ENCODE peak calls at places on chromosome 19, in eight cellular contexts. M is NCI-H1436; P is neuronal stem cell; U is GM12891; I is right cardiac atrium; L is stimulated activated CD4-positive, alpha-beta T cell treated with anti-CD3 and anti-CD28 coated beads, Interleukin-2, amount 100 ng/mL, for 48 hours; H is NCI-H460; E is fibroblast of lung. D is an unnamed sample.

GRCh38 chr19:35940078-35940775 is 4.1 kb downstream of the LRFN3 start:
- DNase-seq in M (no peak), P (no peak), U (no peak), I (no peak), L (no peak), H (no peak), E (no peak), D (no peak)

GRCh38 chr19:16327501-16327900 is 2.9 kb downstream of the KLF2 start:
- DNase-seq in M (no peak), P (no peak), U (no peak), I (no peak), L (no peak), H (no peak), E (no peak), D (no peak)

GRCh38 chr19:23345838-23346237 is 49.4 kb downstream of the ZNF91 start:
- DNase-seq in M (no peak), P (no peak), U (no peak), I (no peak), L (no peak), H (no peak), E (no peak), D (no peak)

GRCh38 chr19:55322495-55322894 is 2.6 kb downstream of the TMEM150B start:
- DNase-seq in M (no peak), P (no peak), U (no peak), I (no peak), L (no peak), H (no peak), E (no peak), D (no peak)

GRCh38 chr19:12801466-12802266 is at the start of the genes PRDX2 and THSD8:
- DNase-seq in M (peak), P (peak), U (peak), I (peak), L (peak), H (no peak), E (peak), D (no peak)

GRCh38 chr19:53365899-53366493 is 491 bp downstream of the ZNF525 start:
- DNase-seq in M (peak), P (no peak), U (no peak), I (peak), L (peak), H (no peak), E (no peak), D (no peak)

GRCh38 chr19:13782537-13782936 is 8.3 kb downstream of the C19orf53 start:
- DNase-seq in M (no peak), P (no peak), U (no peak), I (no peak), L (no peak), H (no peak), E (peak), D (no peak)

GRCh38 chr19:13689050-13689449 is 75.3 kb upstream of the MRI1 start:
- DNase-seq in M (peak), P (peak), U (no peak), I (no peak), L (no peak), H (no peak), E (peak), D (peak)

GRCh38 chr19:45049073-45049736 is 10.4 kb downstream of the CLASRP start:
- DNase-seq in M (no peak), P (no peak), U (no peak), I (no peak), L (no peak), H (no peak), E (no peak), D (no peak)

GRCh38 chr19:821228-821975 is at the start of gene PLPPR3:
- DNase-seq in M (no peak), P (no peak), U (no peak), I (no peak), L (no peak), H (no peak), E (no peak), D (no peak)

GRCh38 chr19:18895038-18895827 is 725 bp downstream of the CERS1 start:
- DNase-seq in M (no peak), P (peak), U (no peak), I (peak), L (no peak), H (peak), E (peak), D (peak)

GRCh38 chr19:39858541-39858940 is 12.4 kb upstream of the FBL start:
- DNase-seq in M (no peak), P (no peak), U (no peak), I (no peak), L (no peak), H (no peak), E (peak), D (peak)

GRCh38 chr19:29745253-29745652 is 30.2 kb upstream of the C19orf12 start:
- DNase-seq in M (no peak), P (no peak), U (no peak), I (no peak), L (no peak), H (no peak), E (no peak), D (no peak)

GRCh38 chr19:4877753-4878490 is 10.5 kb upstream of the PLIN3 start:
- DNase-seq in M (no peak), P (no peak), U (no peak), I (peak), L (no peak), H (no peak), E (no peak), D (no peak)